ENCODE peak calls at places on chromosomes 2 and 18, in four cellular contexts. T is dorsolateral prefrontal cortex, S is right atrium auricular region, W is hepatocyte. X is an unnamed sample.

GRCh38 chr2:138502253-138503086 is 900 bp downstream of the SPOPL start:
- DNase-seq in W (peak), S (no peak), T (no peak), X (no peak)

GRCh38 chr2:208249241-208249640 is 5.6 kb downstream of the IDH1 start:
- DNase-seq in W (no peak), S (no peak), T (no peak), X (no peak)

GRCh38 chr2:9618410-9618809 is 12.4 kb downstream of the YWHAQ start:
- DNase-seq in S (no peak), T (no peak), W (no peak), X (no peak)

GRCh38 chr2:44894058-44894457 is 47.4 kb upstream of the SIX3 start:
- DNase-seq in W (no peak), S (no peak), T (no peak), X (no peak)

GRCh38 chr2:208799397-208799796 is 392.8 kb downstream of the PTH2R start:
- DNase-seq in W (no peak), S (no peak), T (no peak), X (no peak)

GRCh38 chr18:62372156-62372555 is 47.0 kb downstream of the TNFRSF11A start:
- DNase-seq in T (no peak), S (no peak), W (no peak), X (no peak)

GRCh38 chr18:46859855-46860254 is 57.5 kb downstream of the PIAS2 start:
- DNase-seq in S (no peak), T (no peak), W (no peak), X (no peak)

GRCh38 chr2:46858697-46859080 is 56.9 kb downstream of the MCFD2 start:
- DNase-seq in W (no peak), S (no peak), T (no peak), X (peak)

GRCh38 chr2:159557437-159558034 is 58.8 kb downstream of the BAZ2B start:
- DNase-seq in W (peak), T (no peak), S (no peak), X (peak)

GRCh38 chr2:111689899-111690298 is 194.1 kb downstream of the ANAPC1 start:
- DNase-seq in W (no peak), T (no peak), S (no peak), X (no peak)

GRCh38 chr2:176493221-176493825 is 224.1 kb downstream of the MTX2 start:
- DNase-seq in W (no peak), T (peak), S (no peak), X (no peak)

GRCh38 chr2:25618676-25619075 is 54.7 kb downstream of the DTNB start:
- DNase-seq in S (no peak), T (no peak), W (peak), X (peak)

DNA sequence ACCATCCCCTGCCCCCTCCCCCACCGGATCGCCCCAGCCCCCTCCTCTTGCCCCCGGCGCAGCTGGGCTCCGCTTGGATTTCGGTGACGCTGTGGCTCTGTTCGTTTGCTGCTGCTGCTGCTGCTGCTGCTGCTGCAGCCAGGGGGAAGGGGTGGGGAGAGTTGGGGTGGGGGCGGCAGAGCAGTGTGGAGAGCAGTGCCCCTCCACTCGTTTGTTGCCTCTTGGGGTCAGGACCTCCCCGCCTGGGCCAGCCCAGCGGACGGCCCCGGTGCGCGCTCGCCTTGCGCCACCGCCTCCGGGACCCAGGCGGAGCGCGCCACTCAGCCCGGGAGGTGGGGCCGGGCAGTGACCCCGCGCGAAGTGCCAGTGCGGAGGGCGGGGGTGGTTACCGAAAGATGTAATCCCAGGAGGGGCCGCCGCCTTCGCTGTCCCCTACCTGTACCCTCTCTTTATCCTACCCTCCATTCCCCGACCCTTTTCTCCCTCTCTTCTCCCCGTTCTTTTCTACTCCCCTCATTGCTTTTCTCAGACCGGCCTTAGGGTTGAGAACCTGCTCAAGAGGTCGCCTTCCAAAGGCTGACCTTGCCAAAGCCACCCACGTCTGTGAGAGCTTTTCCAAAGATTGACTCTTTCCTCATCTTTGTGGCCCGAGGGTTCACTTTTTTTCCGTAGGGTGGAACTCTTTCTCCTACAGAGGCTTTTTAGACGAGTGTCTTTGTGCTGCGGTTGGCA is 187.6 kb upstream of the FANCL start:
- DNase-seq in S (no peak), T (peak), W (peak), X (no peak)
- TF ChIP-seq CTCF in S (no peak), T (peak), W (no peak), X (no peak)

GRCh38 chr2:8197101-8197500 is 484.8 kb upstream of the ID2 start:
- DNase-seq in S (no peak), T (no peak), W (no peak), X (peak)
- TF ChIP-seq CTCF in S (no peak), T (no peak), W (no peak), X (no peak)

GRCh38 chr2:64865073-64865830 is 123.9 kb upstream of the SLC1A4 start:
- DNase-seq in W (peak), T (peak), S (peak), X (peak)
- TF ChIP-seq CTCF in W (peak), T (peak), S (peak), X (peak)

DNA sequence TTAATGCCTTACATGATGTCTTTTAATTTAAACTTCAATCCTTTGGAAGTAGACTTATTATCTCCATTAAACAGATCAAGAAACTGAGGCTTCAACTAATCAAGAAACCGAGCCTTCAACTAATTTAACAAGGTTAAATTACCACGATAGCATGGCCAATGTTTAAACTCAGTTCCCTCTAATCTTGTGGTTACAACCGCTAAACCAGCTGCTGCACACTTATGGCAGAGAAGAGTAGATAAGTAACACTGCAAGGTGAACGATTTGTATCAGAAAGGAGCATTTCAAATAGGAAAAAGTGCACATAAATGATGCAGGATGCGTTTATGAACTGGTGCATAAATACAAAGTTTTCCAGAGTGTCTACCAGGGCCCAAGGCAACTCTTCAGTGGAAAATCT is 144.6 kb upstream of the CAVIN2 start:
- DNase-seq in W (no peak), S (no peak), T (no peak), X (no peak)
- TF ChIP-seq CTCF in W (no peak), S (no peak), T (no peak), X (no peak)

GRCh38 chr2:200463449-200463848 is 46.4 kb downstream of the KCTD18 start:
- DNase-seq in W (no peak), S (no peak), T (no peak), X (no peak)
- TF ChIP-seq CTCF in W (no peak), S (no peak), T (no peak), X (no peak)

GRCh38 chr2:39730276-39730675 is 48.8 kb downstream of the THUMPD2 start:
- DNase-seq in T (no peak), S (no peak), W (no peak), X (no peak)

GRCh38 chr2:39731546-39731945 is 47.5 kb downstream of the THUMPD2 start:
- DNase-seq in T (no peak), W (no peak), S (no peak), X (no peak)

GRCh38 chr2:39728941-39729351 is 50.1 kb downstream of the THUMPD2 start:
- DNase-seq in S (no peak), W (peak), T (no peak), X (peak)

GRCh38 chr2:39732492-39732891 is 46.6 kb downstream of the THUMPD2 start:
- DNase-seq in W (no peak), T (no peak), S (no peak), X (no peak)

GRCh38 chr2:39730685-39731302 is 48.3 kb downstream of the THUMPD2 start:
- DNase-seq in S (no peak), T (no peak), W (peak), X (peak)
- TF ChIP-seq CTCF in S (peak), T (peak), W (peak), X (peak)

GRCh38 chr2:57760448-57760847 is 286.2 kb upstream of the VRK2 start:
- DNase-seq in W (no peak), T (peak), S (no peak), X (no peak)
- TF ChIP-seq CTCF in W (no peak), T (no peak), S (no peak), X (no peak)